ENCODE peak calls at places on chromosome 13, in nine cellular contexts. Y is SK-N-SH, T is GM23248, A is GM23338, C is OCI-LY7, O is hepatocyte, F is MM.1S, E is HCT116, N is neural progenitor cell. L is an unnamed sample. For H3K4me1, the result is how much of the 10 kb centered on the place peaks cover.

GRCh38 chr13:48804836-48805601 is 151.3 kb downstream of the CYSLTR2 start:
- DNase-seq in A (no peak), C (no peak), E (no peak), N (no peak), F (no peak), Y (no peak), O (no peak), T (no peak), L (peak)

GRCh38 chr13:107348471-107348870 is 780.5 kb upstream of the ARGLU1 start:
- DNase-seq in O (no peak), F (no peak), N (no peak), A (no peak), Y (no peak), T (peak), C (no peak), E (no peak), L (peak)

GRCh38 chr13:23805015-23805583 is 84.1 kb downstream of the MIPEP start:
- DNase-seq in T (no peak), N (no peak), A (no peak), C (no peak), O (no peak), F (no peak), E (no peak), Y (no peak), L (no peak)

GRCh38 chr13:79973533-79973963 is 367.4 kb downstream of the SPRY2 start:
- DNase-seq in Y (peak), A (peak), T (peak), N (no peak), O (no peak), C (peak), F (peak), E (no peak), L (no peak)

GRCh38 chr13:78881054-78881453 is 222.1 kb upstream of the OBI1 start:
- DNase-seq in O (no peak), E (no peak), N (no peak), T (no peak), Y (peak), F (no peak), C (no peak), A (no peak), L (no peak)

GRCh38 chr13:91346848-91347211 is 657 bp upstream of the MIR17HG start:
- DNase-seq in N (peak), T (peak), A (peak), Y (peak), F (peak), C (peak), E (no peak), O (peak), L (peak)

GRCh38 chr13:112831196-112831595 is 137.8 kb upstream of the MCF2L start:
- DNase-seq in C (no peak), T (no peak), N (no peak), Y (no peak), E (no peak), F (no peak), A (no peak), O (no peak), L (no peak)

GRCh38 chr13:38871275-38871674 is 119.4 kb downstream of the STOML3 start:
- DNase-seq in Y (no peak), F (no peak), T (no peak), N (no peak), A (no peak), C (no peak), E (no peak), O (no peak), L (no peak)

GRCh38 chr13:28603033-28603664 is 55.8 kb upstream of the POMP start:
- DNase-seq in C (no peak), F (no peak), O (no peak), Y (no peak), N (no peak), E (no peak), A (no peak), T (no peak), L (no peak)

GRCh38 chr13:102351486-102351885 is 50.4 kb downstream of the FGF14 start:
- DNase-seq in T (no peak), Y (no peak), E (no peak), C (no peak), A (no peak), O (no peak), N (no peak), F (no peak), L (no peak)

GRCh38 chr13:97182065-97182890 is 39.9 kb upstream of the MBNL2 start:
- DNase-seq in O (no peak), A (no peak), F (no peak), Y (no peak), E (no peak), T (no peak), C (no peak), N (no peak), L (peak)

GRCh38 chr13:46213242-46213641 is 1.5 kb downstream of the LRRC63 start:
- DNase-seq in E (no peak), N (no peak), O (no peak), F (no peak), T (no peak), A (no peak), C (no peak), Y (no peak), L (peak)

GRCh38 chr13:104206450-104207044 is 1140.3 kb upstream of the SLC10A2 start:
- DNase-seq in N (no peak), O (no peak), F (no peak), Y (no peak), C (no peak), A (no peak), E (no peak), T (no peak), L (no peak)

GRCh38 chr13:51977606-51978005 is 33.6 kb downstream of the ATP7B start:
- DNase-seq in E (no peak), N (no peak), C (no peak), F (no peak), Y (no peak), O (no peak), T (no peak), A (no peak), L (no peak)

GRCh38 chr13:27367570-27367969 is 56.8 kb upstream of the GTF3A start:
- DNase-seq in O (no peak), A (no peak), F (no peak), N (no peak), E (no peak), Y (no peak), C (no peak), T (no peak), L (peak)

GRCh38 chr13:47463726-47464125 is 537.3 kb downstream of the SUCLA2 start:
- DNase-seq in E (no peak), T (peak), Y (no peak), C (no peak), N (no peak), F (no peak), A (peak), O (peak), L (no peak)

GRCh38 chr13:23610187-23610576 is 40.0 kb downstream of the TNFRSF19 start:
- DNase-seq in E (no peak), N (no peak), C (no peak), T (peak), A (no peak), O (no peak), Y (no peak), F (peak), L (peak)

GRCh38 chr13:32232263-32232662 is 82.9 kb downstream of the ZAR1L start:
- DNase-seq in T (no peak), N (no peak), F (no peak), Y (no peak), E (no peak), O (no peak), A (no peak), C (no peak), L (no peak)

GRCh38 chr13:47175172-47175806 is 278.4 kb upstream of the HTR2A start:
- DNase-seq in T (peak), Y (no peak), C (no peak), O (no peak), F (no peak), N (no peak), A (no peak), E (no peak), L (peak)

DNA sequence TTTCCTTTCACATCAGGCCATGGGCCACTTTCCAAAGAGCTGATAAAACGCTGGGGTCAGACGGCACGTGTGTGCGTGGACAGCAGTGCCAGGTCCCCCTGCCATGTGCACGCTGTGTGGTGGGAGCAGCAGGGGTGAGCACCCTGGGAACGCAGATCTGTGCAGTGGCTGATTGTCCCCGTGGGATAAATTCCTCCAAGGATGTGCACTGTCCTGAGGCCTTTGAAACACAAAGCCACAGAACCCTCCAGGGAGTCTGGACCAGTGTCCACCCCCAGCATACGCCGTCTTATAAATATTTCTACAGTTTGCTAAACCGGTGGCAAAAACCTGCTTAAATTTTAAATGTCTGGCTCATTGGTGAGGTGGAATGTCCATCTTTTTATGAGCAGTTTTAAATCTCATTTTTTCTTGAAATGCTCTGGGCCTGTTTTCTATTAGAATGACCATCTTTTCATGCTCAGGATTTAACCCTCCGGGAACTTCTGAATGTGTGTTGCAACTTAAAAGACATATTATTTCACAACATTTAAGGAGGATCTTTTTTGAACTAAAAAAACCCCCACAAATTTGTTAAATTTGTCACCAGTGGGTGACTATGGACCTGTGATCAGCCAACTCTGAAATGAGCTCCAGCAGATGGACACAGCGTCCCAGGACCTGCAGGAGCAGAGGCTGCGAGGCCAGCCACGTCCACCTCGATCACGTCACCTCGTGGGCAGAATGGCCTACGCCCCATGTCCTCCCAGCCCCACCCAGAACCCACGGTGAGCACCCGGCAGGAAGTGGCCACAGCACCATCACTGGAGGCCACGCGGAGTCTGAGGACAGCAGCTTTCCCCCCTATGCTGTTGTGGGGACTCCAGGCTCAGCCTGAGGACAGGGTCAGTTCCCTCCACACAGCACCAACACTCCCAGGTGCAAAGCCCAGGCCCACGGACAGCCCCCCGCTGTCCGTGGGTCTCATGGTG is 68.6 kb downstream of the RASA3 start:
- DNase-seq in F (peak), A (no peak), N (peak), T (peak), Y (peak), O (no peak), E (no peak), C (no peak), L (peak)
- H3K4me1 ChIP-seq in F (under half), A (under half), N (under half), T (half or more), Y (under half), O (under half), E (under half), C (under half), L (under half)

GRCh38 chr13:110360598-110360997 is 53.5 kb downstream of the COL4A2 start:
- DNase-seq in C (no peak), N (peak), E (no peak), O (no peak), A (no peak), F (no peak), T (no peak), Y (no peak), L (no peak)

GRCh38 chr13:110361365-110361911 is 54.4 kb downstream of the COL4A2 start:
- DNase-seq in C (no peak), E (no peak), T (peak), A (no peak), N (no peak), O (no peak), Y (no peak), F (no peak), L (no peak)

GRCh38 chr13:110364081-110364480 is 57.0 kb downstream of the COL4A2 start:
- DNase-seq in Y (no peak), N (no peak), A (no peak), T (no peak), F (no peak), O (no peak), E (no peak), C (no peak), L (no peak)

GRCh38 chr13:110365876-110366275 is 58.8 kb downstream of the COL4A2 start:
- DNase-seq in E (no peak), T (no peak), C (no peak), Y (no peak), N (no peak), F (no peak), O (no peak), A (no peak), L (no peak)

DNA sequence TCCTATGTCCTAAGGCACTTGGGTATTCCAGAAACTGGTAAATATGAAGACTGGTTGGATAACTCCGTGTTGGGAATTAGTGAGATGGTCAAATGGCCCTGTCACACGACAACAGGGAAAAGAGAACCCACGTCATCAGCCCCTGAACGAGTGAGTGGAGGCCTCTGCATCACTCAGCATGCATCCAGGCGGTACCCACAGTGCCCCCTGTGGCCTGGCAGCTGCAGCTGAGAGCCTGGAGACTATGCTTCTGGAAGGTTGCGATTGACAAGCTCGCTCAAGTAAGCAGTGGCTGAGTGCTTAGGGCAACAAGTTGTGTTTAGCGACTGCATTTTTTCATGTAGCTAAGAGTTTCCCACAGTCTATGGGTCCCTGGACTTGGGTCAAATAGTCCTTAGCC is 55.9 kb downstream of the COL4A2 start:
- DNase-seq in Y (no peak), O (no peak), N (peak), E (peak), A (peak), C (no peak), F (no peak), T (no peak), L (no peak)
- TF ChIP-seq EZH2phosphoT487 in Y (no peak), O (no peak), N (no peak), E (no peak), A (no peak), C (no peak), F (no peak), T (no peak), L (no peak)

DNA sequence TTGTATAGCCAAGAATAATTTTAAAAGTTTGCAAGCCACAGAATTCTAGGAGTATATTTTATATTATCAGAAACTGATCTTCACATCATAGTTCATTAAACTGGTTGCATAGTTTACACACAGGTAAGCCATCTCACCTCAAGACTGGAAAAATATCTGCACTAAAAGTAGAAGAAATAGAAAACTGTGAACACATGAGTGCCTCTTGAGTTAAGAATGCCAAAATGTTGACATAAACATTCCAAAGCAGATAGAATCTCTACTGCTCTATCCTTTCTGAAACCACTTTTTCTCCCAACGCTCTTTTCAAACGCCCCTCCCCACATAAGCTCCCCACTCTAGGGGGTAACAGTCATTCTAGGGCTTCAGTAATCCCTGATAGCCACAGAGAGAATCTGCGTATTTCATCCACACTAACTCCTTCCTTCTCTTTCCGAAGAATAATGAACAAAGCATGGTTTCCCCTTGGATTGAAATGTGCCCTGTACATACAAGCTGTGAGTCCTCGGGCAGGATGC is 201.5 kb downstream of the IRS2 start:
- DNase-seq in A (no peak), Y (no peak), N (peak), F (no peak), O (no peak), T (no peak), C (no peak), E (no peak), L (no peak)
- H3K4me2 ChIP-seq in A (no peak), Y (no peak), N (no peak), F (no peak), O (peak), T (no peak), C (no peak), E (no peak), L (no peak)

DNA sequence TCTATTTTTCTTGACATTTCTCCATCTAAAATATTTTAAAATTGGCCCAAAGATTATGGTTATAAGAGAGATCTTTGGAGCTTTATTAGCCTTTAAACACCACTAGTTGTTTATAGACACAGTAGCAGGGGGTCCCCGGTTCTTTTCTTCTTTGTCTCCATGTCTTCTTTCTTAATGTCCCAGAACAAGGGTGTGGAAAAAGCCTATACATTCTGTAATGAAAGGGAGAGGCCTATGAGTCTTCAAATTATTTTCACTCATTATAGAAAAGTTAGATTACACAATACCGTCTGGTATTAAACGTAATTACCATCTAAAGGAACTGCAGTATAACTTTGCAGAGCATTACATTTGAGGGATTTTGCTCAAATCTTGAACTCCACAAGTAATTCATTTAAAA is 299.9 kb downstream of the NALCN start:
- DNase-seq in A (peak), C (no peak), N (peak), E (no peak), F (no peak), O (no peak), T (no peak), Y (no peak), L (no peak)
- H3K4me1 ChIP-seq in A (half or more), C (under half), N (under half), E (under half), F (under half), O (under half), T (under half), Y (under half), L (under half)

L was measured in PC-3.